ENCODE peak calls at places on chromosomes 1 and 21, in five cellular contexts. E is osteocyte, F is bronchial epithelial cell, G is NCI-H345, T is epithelial cell of esophagus. D is an unnamed sample.

GRCh38 chr1:25700124-25700523 is 83.5 kb downstream of the MAN1C1 start:
- DNase-seq in E (no peak), F (no peak), G (no peak), T (no peak), D (no peak)

GRCh38 chr1:71784989-71785388 is 497.4 kb downstream of the NEGR1 start:
- DNase-seq in E (no peak), F (no peak), G (no peak), T (no peak), D (peak)

GRCh38 chr1:54609301-54609921 is 13.9 kb downstream of the FAM151A start:
- DNase-seq in E (no peak), F (no peak), G (no peak), T (no peak), D (no peak)

GRCh38 chr21:39979321-39979720 is 112.1 kb downstream of the PCP4 start:
- DNase-seq in E (no peak), F (no peak), G (no peak), T (no peak), D (no peak)

GRCh38 chr1:15703562-15703961 is 19.4 kb downstream of the PLEKHM2 start:
- DNase-seq in E (no peak), F (peak), G (no peak), T (peak), D (peak)

GRCh38 chr1:112509005-112509659 is 367 bp downstream of the WNT2B start:
- DNase-seq in E (peak), F (no peak), G (no peak), T (peak), D (peak)

GRCh38 chr1:180266275-180267210 is 36.5 kb downstream of the LHX4 start:
- DNase-seq in E (peak), F (no peak), G (no peak), T (no peak), D (no peak)

GRCh38 chr1:206631085-206631509 is 4.2 kb upstream of the DYRK3 start:
- DNase-seq in E (no peak), F (peak), G (peak), T (peak), D (peak)

GRCh38 chr1:232635778-232636356 is 5.9 kb upstream of the SIPA1L2 start:
- DNase-seq in E (no peak), F (peak), G (peak), T (peak), D (peak)

GRCh38 chr1:23496490-23497181 is 12.7 kb upstream of the ASAP3 start:
- DNase-seq in E (no peak), F (no peak), G (no peak), T (no peak), D (no peak)

GRCh38 chr1:27643626-27644368 is 8.8 kb upstream of the FGR start:
- DNase-seq in E (no peak), F (peak), G (no peak), T (peak), D (peak)

GRCh38 chr1:10559386-10559785 is 84.6 kb downstream of the PEX14 start:
- DNase-seq in E (peak), F (no peak), G (no peak), T (no peak), D (no peak)

GRCh38 chr1:26907071-26907922 is 6.5 kb downstream of the NR0B2 start:
- DNase-seq in E (no peak), F (peak), G (no peak), T (peak), D (peak)

GRCh38 chr1:230050973-230051735 is 15.9 kb upstream of the GALNT2 start:
- DNase-seq in E (no peak), F (no peak), G (no peak), T (no peak), D (no peak)

GRCh38 chr1:65027699-65028358 is 61.5 kb upstream of the JAK1 start:
- DNase-seq in E (no peak), F (peak), G (no peak), T (peak), D (peak)

GRCh38 chr1:192998536-192998935 is 60.6 kb downstream of the UCHL5 start:
- DNase-seq in E (no peak), F (no peak), G (no peak), T (peak), D (no peak)

GRCh38 chr21:33212159-33212851 is 17.4 kb upstream of the IFNAR2 start:
- DNase-seq in E (no peak), F (peak), G (no peak), T (peak), D (peak)

GRCh38 chr1:3772027-3772714 is 378 bp upstream of the SMIM1 start:
- DNase-seq in E (peak), F (peak), G (peak), T (peak), D (peak)

GRCh38 chr1:239719642-239720258 is 333.4 kb downstream of the CHRM3 start:
- DNase-seq in E (no peak), F (no peak), G (no peak), T (no peak), D (no peak)

GRCh38 chr1:94926365-94926914 is 470 bp downstream of the CNN3 start:
- DNase-seq in E (peak), F (no peak), G (peak), T (peak), D (peak)

GRCh38 chr1:38047603-38048146 is 1.1 kb upstream of the POU3F1 start:
- DNase-seq in E (no peak), F (peak), G (no peak), T (peak), D (no peak)

GRCh38 chr1:80218112-80218511 is 1211.6 kb upstream of the ADGRL4 start:
- DNase-seq in E (no peak), F (peak), G (peak), T (peak), D (peak)

GRCh38 chr21:33754493-33754892 is 112.2 kb downstream of the ITSN1 start:
- DNase-seq in E (no peak), F (no peak), G (no peak), T (no peak), D (no peak)

GRCh38 chr1:33460947-33461629 is 11.4 kb upstream of the ZSCAN20 start:
- DNase-seq in E (no peak), F (no peak), G (no peak), T (no peak), D (peak)

GRCh38 chr1:201606096-201606495 is 67.2 kb downstream of the NAV1 start:
- DNase-seq in E (no peak), F (no peak), G (no peak), T (no peak), D (no peak)

GRCh38 chr21:14952916-14953315 is 111.9 kb downstream of the NRIP1 start:
- DNase-seq in E (no peak), F (no peak), G (no peak), T (no peak), D (no peak)

GRCh38 chr1:40383095-40383487 is 9.6 kb downstream of the SMAP2 start:
- DNase-seq in E (no peak), F (no peak), G (no peak), T (no peak), D (no peak)

GRCh38 chr1:30598571-30599114 is 124.7 kb downstream of the MATN1 start:
- DNase-seq in E (peak), F (no peak), G (no peak), T (no peak), D (no peak)

GRCh38 chr1:221366495-221367095 is 375.3 kb downstream of the DUSP10 start:
- DNase-seq in E (no peak), F (no peak), G (no peak), T (no peak), D (no peak)

GRCh38 chr1:29210278-29211085 is 20.3 kb downstream of the MECR start:
- DNase-seq in E (no peak), F (no peak), G (no peak), T (no peak), D (peak)

GRCh38 chr1:11940260-11940921 is 5.9 kb downstream of the PLOD1 start:
- DNase-seq in E (no peak), F (no peak), G (no peak), T (no peak), D (no peak)

GRCh38 chr1:229408458-229409037 is 25.3 kb downstream of the ACTA1 start:
- DNase-seq in E (no peak), F (no peak), G (no peak), T (peak), D (no peak)

GRCh38 chr1:54850737-54851136 is 36.3 kb downstream of the DHCR24 start:
- DNase-seq in E (no peak), F (peak), G (no peak), T (peak), D (no peak)

GRCh38 chr1:62746086-62746808 is 37.7 kb upstream of the ATG4C start:
- DNase-seq in E (no peak), F (peak), G (peak), T (peak), D (peak)

GRCh38 chr21:38186869-38187268 is 69.9 kb upstream of the KCNJ15 start:
- DNase-seq in E (no peak), F (no peak), G (no peak), T (no peak), D (no peak)

GRCh38 chr1:205565799-205566198 is 61.3 kb downstream of the CDK18 start:
- DNase-seq in E (no peak), F (no peak), G (no peak), T (no peak), D (no peak)

GRCh38 chr1:234958066-234958701 is 170.5 kb downstream of the TOMM20 start:
- DNase-seq in E (no peak), F (no peak), G (no peak), T (no peak), D (no peak)

GRCh38 chr1:199404191-199404590 is 623.3 kb upstream of the NR5A2 start:
- DNase-seq in E (no peak), F (peak), G (no peak), T (peak), D (no peak)